ENCODE peak calls at places on chromosomes 7 and 10, in six cellular contexts. One of them, this sample, is unnamed.

GRCh38 chr7:85423209-85423895 is 236.5 kb upstream of the SEMA3D start:
- DNase-seq in endothelial cell of umbilical vein: no peak
- DNase-seq in K562: no peak
- DNase-seq in HepG2: no peak
- DNase-seq in A549: no peak
- DNase-seq in GM12878: no peak
- DNase-seq in this sample: no peak

GRCh38 chr7:9981950-9982349 is 991.7 kb upstream of the PHF14 start:
- DNase-seq in K562: no peak
- DNase-seq in endothelial cell of umbilical vein: no peak
- DNase-seq in HepG2: no peak
- DNase-seq in A549: no peak
- DNase-seq in GM12878: no peak
- DNase-seq in this sample: no peak

GRCh38 chr10:109207361-109207760 is 716.0 kb downstream of the XPNPEP1 start:
- DNase-seq in HepG2: no peak
- DNase-seq in endothelial cell of umbilical vein: no peak
- DNase-seq in K562: no peak
- DNase-seq in GM12878: no peak
- DNase-seq in A549: no peak
- DNase-seq in this sample: no peak

GRCh38 chr7:65304175-65304574 is 69.5 kb upstream of the ZNF92 start:
- DNase-seq in endothelial cell of umbilical vein: no peak
- DNase-seq in A549: no peak
- DNase-seq in GM12878: no peak
- DNase-seq in HepG2: no peak
- DNase-seq in K562: no peak
- DNase-seq in this sample: peak

GRCh38 chr7:15199482-15199881 is 296.9 kb upstream of the DGKB start:
- DNase-seq in GM12878: no peak
- DNase-seq in A549: peak
- DNase-seq in HepG2: no peak
- DNase-seq in endothelial cell of umbilical vein: peak
- DNase-seq in K562: no peak
- DNase-seq in this sample: peak

GRCh38 chr7:113504142-113504541 is 385.8 kb upstream of the SMIM30 start:
- DNase-seq in endothelial cell of umbilical vein: no peak
- DNase-seq in K562: no peak
- DNase-seq in HepG2: no peak
- DNase-seq in A549: no peak
- DNase-seq in GM12878: no peak
- DNase-seq in this sample: no peak

GRCh38 chr7:78587443-78588044 is 789.0 kb downstream of the PHTF2 start:
- DNase-seq in K562: no peak
- DNase-seq in GM12878: no peak
- DNase-seq in A549: peak
- DNase-seq in HepG2: peak
- DNase-seq in endothelial cell of umbilical vein: no peak
- DNase-seq in this sample: peak

GRCh38 chr7:128755816-128756476 is 16.8 kb downstream of the CALU start:
- DNase-seq in HepG2: no peak
- DNase-seq in K562: no peak
- DNase-seq in A549: no peak
- DNase-seq in endothelial cell of umbilical vein: no peak
- DNase-seq in GM12878: no peak
- DNase-seq in this sample: no peak

GRCh38 chr10:5871596-5871995 is 18.1 kb downstream of the ANKRD16 start:
- DNase-seq in endothelial cell of umbilical vein: no peak
- DNase-seq in HepG2: no peak
- DNase-seq in GM12878: no peak
- DNase-seq in K562: no peak
- DNase-seq in A549: no peak
- DNase-seq in this sample: no peak

GRCh38 chr10:114045071-114045737 is 1.5 kb downstream of the ADRB1 start:
- DNase-seq in GM12878: no peak
- DNase-seq in HepG2: no peak
- DNase-seq in endothelial cell of umbilical vein: peak
- DNase-seq in K562: no peak
- DNase-seq in A549: no peak
- DNase-seq in this sample: peak

GRCh38 chr10:126468876-126469643 is 80.8 kb upstream of the ADAM12 start:
- DNase-seq in K562: no peak
- DNase-seq in A549: no peak
- DNase-seq in endothelial cell of umbilical vein: no peak
- DNase-seq in HepG2: no peak
- DNase-seq in GM12878: no peak
- DNase-seq in this sample: no peak

GRCh38 chr7:98314469-98314868 is 33.0 kb downstream of the BRI3 start:
- DNase-seq in GM12878: no peak
- DNase-seq in endothelial cell of umbilical vein: no peak
- DNase-seq in HepG2: no peak
- DNase-seq in K562: no peak
- DNase-seq in A549: no peak
- DNase-seq in this sample: no peak

DNA sequence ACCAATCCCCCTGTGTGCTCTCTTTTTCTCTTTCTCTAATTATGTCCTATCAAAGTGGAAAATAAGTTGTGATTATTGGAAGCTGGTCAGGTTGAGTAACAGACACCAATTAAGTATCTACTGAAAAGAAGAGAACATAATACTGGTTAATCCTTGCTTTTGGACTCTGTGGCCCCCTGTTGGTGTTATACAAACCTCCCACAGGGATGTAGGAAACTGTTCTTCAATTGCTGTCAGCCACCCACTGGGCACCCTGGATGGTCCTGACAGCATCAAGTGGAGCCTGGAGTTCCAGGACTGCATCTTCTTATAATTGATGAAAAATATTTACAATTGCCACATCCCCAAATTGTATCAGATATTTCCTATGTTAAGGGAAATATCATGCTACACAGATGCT is 939.7 kb downstream of the KCNMA1 start:
- DNase-seq in K562: no peak
- DNase-seq in endothelial cell of umbilical vein: no peak
- DNase-seq in HepG2: no peak
- DNase-seq in A549: no peak
- DNase-seq in GM12878: no peak
- DNase-seq in this sample: no peak
- TF ChIP-seq CTCF in K562: no peak
- TF ChIP-seq CTCF in endothelial cell of umbilical vein: no peak
- TF ChIP-seq CTCF in HepG2: no peak
- TF ChIP-seq CTCF in A549: no peak
- TF ChIP-seq CTCF in GM12878: no peak
- TF ChIP-seq CTCF in this sample: no peak

GRCh38 chr7:142321391-142321790 is 63.5 kb upstream of the PRSS58 start:
- DNase-seq in A549: no peak
- DNase-seq in HepG2: no peak
- DNase-seq in K562: no peak
- DNase-seq in GM12878: no peak
- DNase-seq in endothelial cell of umbilical vein: no peak
- DNase-seq in this sample: no peak

GRCh38 chr7:142320883-142321282 is 63.0 kb upstream of the PRSS58 start:
- DNase-seq in endothelial cell of umbilical vein: no peak
- DNase-seq in GM12878: no peak
- DNase-seq in K562: no peak
- DNase-seq in A549: no peak
- DNase-seq in HepG2: no peak
- DNase-seq in this sample: no peak

GRCh38 chr7:142323706-142324105 is 65.8 kb upstream of the PRSS58 start:
- DNase-seq in A549: peak
- DNase-seq in HepG2: peak
- DNase-seq in GM12878: no peak
- DNase-seq in K562: peak
- DNase-seq in endothelial cell of umbilical vein: no peak
- DNase-seq in this sample: peak

DNA sequence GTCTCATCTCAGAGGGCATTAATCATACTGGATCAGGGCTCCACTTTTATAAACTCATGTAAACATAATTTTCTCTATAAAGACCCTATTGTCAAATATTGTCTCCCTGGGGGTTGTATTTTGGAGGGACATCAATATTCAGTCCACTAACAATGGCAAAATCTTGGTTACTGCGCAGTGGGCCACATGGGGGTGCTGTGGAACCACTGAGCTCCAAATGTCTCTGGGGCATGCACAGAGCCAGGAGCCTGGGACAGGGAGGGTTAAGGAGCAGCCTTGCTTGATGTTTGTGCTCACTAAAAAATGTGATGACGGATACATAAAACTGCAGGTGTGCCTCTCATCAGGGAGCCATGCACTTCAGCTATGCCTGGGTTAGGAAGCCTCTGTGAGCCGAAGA is 62.1 kb upstream of the PRSS58 start:
- DNase-seq in A549: no peak
- DNase-seq in HepG2: no peak
- DNase-seq in K562: peak
- DNase-seq in endothelial cell of umbilical vein: no peak
- DNase-seq in GM12878: no peak
- DNase-seq in this sample: peak
- TF ChIP-seq MYC in A549: no peak
- TF ChIP-seq MYC in HepG2: no peak
- TF ChIP-seq MYC in K562: no peak
- TF ChIP-seq MYC in endothelial cell of umbilical vein: no peak
- TF ChIP-seq MYC in GM12878: no peak
- TF ChIP-seq MYC in this sample: no peak

GRCh38 chr10:50367732-50368131 is 116.4 kb upstream of the ASAH2 start:
- DNase-seq in GM12878: no peak
- DNase-seq in A549: peak
- DNase-seq in K562: peak
- DNase-seq in endothelial cell of umbilical vein: peak
- DNase-seq in HepG2: peak
- DNase-seq in this sample: peak
- TF ChIP-seq CTCF in GM12878: peak
- TF ChIP-seq CTCF in A549: peak
- TF ChIP-seq CTCF in K562: peak
- TF ChIP-seq CTCF in endothelial cell of umbilical vein: peak
- TF ChIP-seq CTCF in HepG2: peak
- TF ChIP-seq CTCF in this sample: peak

GRCh38 chr7:120370954-120371353 is 98.0 kb downstream of the KCND2 start:
- DNase-seq in K562: no peak
- DNase-seq in A549: peak
- DNase-seq in GM12878: no peak
- DNase-seq in endothelial cell of umbilical vein: no peak
- DNase-seq in HepG2: no peak
- DNase-seq in this sample: peak
- TF ChIP-seq MYC in K562: no peak
- TF ChIP-seq MYC in A549: no peak
- TF ChIP-seq MYC in GM12878: no peak
- TF ChIP-seq MYC in endothelial cell of umbilical vein: no peak
- TF ChIP-seq MYC in HepG2: no peak
- TF ChIP-seq MYC in this sample: no peak

GRCh38 chr10:50937230-50937907 is 51.9 kb upstream of the A1CF start:
- DNase-seq in endothelial cell of umbilical vein: peak
- DNase-seq in GM12878: no peak
- DNase-seq in K562: peak
- DNase-seq in HepG2: peak
- DNase-seq in A549: peak
- DNase-seq in this sample: peak
- TF ChIP-seq CTCF in endothelial cell of umbilical vein: peak
- TF ChIP-seq CTCF in GM12878: peak
- TF ChIP-seq CTCF in K562: peak
- TF ChIP-seq CTCF in HepG2: peak
- TF ChIP-seq CTCF in A549: peak
- TF ChIP-seq CTCF in this sample: peak

GRCh38 chr7:38462819-38463218 is 168.4 kb downstream of the AMPH start:
- DNase-seq in GM12878: no peak
- DNase-seq in HepG2: no peak
- DNase-seq in K562: no peak
- DNase-seq in A549: no peak
- DNase-seq in endothelial cell of umbilical vein: no peak
- DNase-seq in this sample: no peak
- TF ChIP-seq MYC in GM12878: no peak
- TF ChIP-seq MYC in HepG2: no peak
- TF ChIP-seq MYC in K562: no peak
- TF ChIP-seq MYC in A549: no peak
- TF ChIP-seq MYC in endothelial cell of umbilical vein: no peak
- TF ChIP-seq MYC in this sample: no peak

GRCh38 chr7:108385834-108386422 is 70.3 kb downstream of the NRCAM start:
- DNase-seq in endothelial cell of umbilical vein: no peak
- DNase-seq in GM12878: no peak
- DNase-seq in HepG2: no peak
- DNase-seq in A549: no peak
- DNase-seq in K562: no peak
- DNase-seq in this sample: no peak

GRCh38 chr7:108380527-108380926 is 75.7 kb downstream of the NRCAM start:
- DNase-seq in GM12878: no peak
- DNase-seq in K562: no peak
- DNase-seq in A549: no peak
- DNase-seq in endothelial cell of umbilical vein: peak
- DNase-seq in HepG2: no peak
- DNase-seq in this sample: no peak

GRCh38 chr7:108382932-108383331 is 73.3 kb downstream of the NRCAM start:
- DNase-seq in K562: no peak
- DNase-seq in HepG2: no peak
- DNase-seq in endothelial cell of umbilical vein: peak
- DNase-seq in GM12878: no peak
- DNase-seq in A549: no peak
- DNase-seq in this sample: no peak

DNA sequence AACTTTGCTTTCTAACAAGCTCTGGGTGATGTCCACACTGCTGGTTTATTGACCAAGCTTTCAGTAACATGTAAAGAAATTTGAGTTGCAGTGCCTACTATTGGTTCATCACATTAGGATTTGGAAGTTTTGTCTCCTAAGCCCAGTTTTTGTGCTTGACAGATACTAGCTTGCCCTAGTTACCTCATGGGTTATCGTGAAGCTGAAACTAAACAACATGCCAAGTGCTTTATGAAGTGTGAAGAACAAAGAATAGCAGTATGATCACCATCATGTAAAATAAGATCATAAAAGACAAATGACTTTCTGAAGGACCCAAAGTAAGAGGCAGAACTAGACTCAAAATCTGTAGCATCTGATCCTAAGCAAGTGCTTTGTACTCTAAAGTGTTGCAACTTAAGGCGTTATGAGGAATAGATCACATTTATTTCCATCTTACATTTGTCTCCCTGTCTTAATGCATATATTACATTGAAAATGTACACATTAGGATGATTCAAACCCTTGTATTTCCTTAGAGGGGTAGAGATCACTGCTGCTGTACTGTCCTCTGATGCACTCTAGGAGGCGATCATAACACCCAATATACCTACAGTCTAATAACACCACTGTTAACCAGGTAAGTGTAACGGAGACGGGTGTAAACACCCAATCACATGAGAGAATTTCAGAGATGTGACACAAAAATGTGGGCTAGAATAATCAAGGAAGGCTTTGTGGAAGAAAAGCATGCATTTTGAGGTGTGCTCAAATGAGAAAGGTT is 71.3 kb downstream of the NRCAM start:
- DNase-seq in A549: peak
- DNase-seq in HepG2: no peak
- DNase-seq in K562: no peak
- DNase-seq in endothelial cell of umbilical vein: no peak
- DNase-seq in GM12878: no peak
- DNase-seq in this sample: peak
- TF ChIP-seq CTCF in A549: peak
- TF ChIP-seq CTCF in HepG2: peak
- TF ChIP-seq CTCF in K562: peak
- TF ChIP-seq CTCF in endothelial cell of umbilical vein: no peak
- TF ChIP-seq CTCF in GM12878: peak
- TF ChIP-seq CTCF in this sample: peak